ENCODE peak calls at places on chromosomes 5 and 9, in ten cellular contexts. U is GM23248; W is uterus; O is left ventricle myocardium inferior; I is upper lobe of left lung; L is endodermal cell; J is OCI-LY7; M is SK-N-SH; X is tibial artery; F is CD8-positive, alpha-beta T cell. K is an unnamed sample. For H3K36me3 and H3K4me1, the result is how much of the 10 kb centered on the place peaks cover.

GRCh38 chr5:106171708-106172107 is 1499.0 kb downstream of the EFNA5 start:
- DNase-seq in M (no peak), I (no peak), F (no peak), X (no peak), O (no peak), J (no peak), W (no peak), L (no peak), U (no peak), K (no peak)

GRCh38 chr5:2981652-2982051 is 230.2 kb upstream of the IRX2 start:
- DNase-seq in I (no peak), W (no peak), J (no peak), L (no peak), O (no peak), M (no peak), U (no peak), X (no peak), F (no peak), K (no peak)

GRCh38 chr9:129584136-129584535 is 36.8 kb downstream of the C9orf50 start:
- DNase-seq in U (peak), M (peak), L (peak), X (peak), W (peak), O (peak), I (peak), J (peak), F (peak), K (no peak)

GRCh38 chr5:140925806-140926205 is 293 bp upstream of the PCDHAC1 start:
- DNase-seq in F (no peak), J (no peak), I (no peak), M (no peak), X (no peak), U (no peak), L (no peak), O (no peak), W (no peak), K (no peak)

GRCh38 chr9:99373912-99374311 is 151.8 kb downstream of the SEC61B start:
- DNase-seq in O (no peak), U (no peak), W (no peak), X (no peak), F (no peak), I (no peak), M (no peak), L (no peak), J (no peak), K (no peak)

GRCh38 chr5:73464016-73464745 is 15.6 kb upstream of the FOXD1 start:
- DNase-seq in M (no peak), X (no peak), U (peak), I (no peak), W (peak), L (no peak), F (no peak), J (no peak), O (no peak), K (no peak)

GRCh38 chr9:133956520-133957076 is 35.5 kb downstream of the VAV2 start:
- DNase-seq in X (no peak), M (peak), I (peak), L (peak), U (peak), W (no peak), O (no peak), J (peak), F (no peak), K (no peak)

GRCh38 chr5:142325677-142326479 is 1.1 kb upstream of the SPRY4 start:
- DNase-seq in J (no peak), F (no peak), O (peak), M (peak), W (peak), U (peak), L (peak), I (peak), X (no peak), K (no peak)

GRCh38 chr5:40441733-40442132 is 238.0 kb upstream of the PTGER4 start:
- DNase-seq in O (no peak), I (no peak), M (no peak), W (no peak), J (no peak), U (no peak), F (no peak), X (no peak), L (no peak), K (peak)

GRCh38 chr5:168865973-168866372 is 286.8 kb upstream of the PANK3 start:
- DNase-seq in X (no peak), L (peak), O (no peak), M (no peak), J (no peak), W (no peak), I (no peak), F (no peak), U (no peak), K (no peak)

GRCh38 chr5:5424736-5425135 is 2.3 kb downstream of the ICE1 start:
- DNase-seq in O (no peak), W (no peak), M (no peak), X (no peak), U (peak), J (no peak), I (no peak), F (no peak), L (no peak), K (peak)
- H3K4me3 ChIP-seq in O (no peak), W (no peak), M (no peak), X (no peak), U (peak), J (peak), I (no peak), F (no peak), L (peak), K (no peak)

DNA sequence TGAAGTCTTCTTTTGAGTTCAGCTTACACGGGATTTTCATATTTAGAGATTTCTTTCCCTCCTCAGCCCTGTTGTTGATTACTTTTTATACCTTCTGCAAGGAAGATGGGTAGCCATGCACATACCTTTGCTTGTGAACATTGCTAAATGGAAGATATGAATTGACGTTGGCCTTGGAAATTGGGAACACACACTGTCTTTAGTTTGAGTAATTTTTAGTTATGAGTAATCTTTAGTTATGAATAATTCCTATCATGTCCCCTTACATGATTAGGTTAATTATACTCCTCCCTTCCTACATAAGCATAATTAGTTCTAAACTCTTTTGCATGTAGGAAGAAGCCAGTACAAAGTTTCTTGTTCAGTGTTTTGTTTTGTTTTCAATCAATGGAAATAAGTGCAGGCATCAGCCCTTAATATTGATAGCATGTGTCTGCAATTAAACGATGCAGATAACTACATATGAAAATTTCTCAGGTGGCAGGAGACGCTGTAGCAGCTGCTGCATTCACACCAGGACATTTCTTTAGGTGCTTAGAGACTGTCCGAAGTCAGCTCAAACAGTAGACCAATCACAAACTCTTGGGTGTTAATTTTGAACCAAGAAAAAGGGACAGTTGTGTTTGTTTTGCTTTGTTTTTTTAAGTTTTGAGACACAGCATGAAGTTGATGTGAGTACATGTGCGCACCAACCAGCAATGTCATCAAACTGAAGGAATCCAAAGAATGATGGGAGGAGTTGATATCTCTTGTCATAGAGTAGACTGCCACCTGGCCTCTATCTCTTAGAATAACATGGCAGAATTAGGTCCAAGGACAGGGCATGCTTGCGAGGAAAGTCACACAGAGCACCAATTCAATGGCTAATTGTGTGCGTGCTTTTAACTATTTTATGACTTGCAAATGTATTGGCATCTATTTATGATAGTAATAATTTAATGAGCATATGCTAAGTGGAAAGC is 51.4 kb downstream of the SMARCA2 start:
- DNase-seq in F (no peak), O (no peak), W (no peak), X (no peak), I (no peak), U (peak), M (no peak), L (peak), J (peak), K (peak)
- H3K36me3 ChIP-seq in F (under half), O (half or more), W (under half), X (half or more), I (under half), U (under half), M (under half), L (under half), J (half or more), K (under half)

GRCh38 chr5:62296998-62297397 is 9.0 kb upstream of the KIF2A start:
- DNase-seq in X (no peak), W (no peak), O (no peak), I (no peak), L (no peak), M (no peak), U (no peak), J (no peak), F (no peak), K (no peak)

GRCh38 chr5:62299097-62299496 is 6.9 kb upstream of the KIF2A start:
- DNase-seq in O (no peak), F (no peak), X (no peak), I (no peak), W (no peak), L (no peak), U (no peak), M (no peak), J (no peak), K (no peak)

GRCh38 chr5:62299600-62299999 is 6.4 kb upstream of the KIF2A start:
- DNase-seq in O (no peak), J (no peak), F (no peak), L (no peak), U (no peak), X (no peak), M (no peak), W (no peak), I (no peak), K (peak)

DNA sequence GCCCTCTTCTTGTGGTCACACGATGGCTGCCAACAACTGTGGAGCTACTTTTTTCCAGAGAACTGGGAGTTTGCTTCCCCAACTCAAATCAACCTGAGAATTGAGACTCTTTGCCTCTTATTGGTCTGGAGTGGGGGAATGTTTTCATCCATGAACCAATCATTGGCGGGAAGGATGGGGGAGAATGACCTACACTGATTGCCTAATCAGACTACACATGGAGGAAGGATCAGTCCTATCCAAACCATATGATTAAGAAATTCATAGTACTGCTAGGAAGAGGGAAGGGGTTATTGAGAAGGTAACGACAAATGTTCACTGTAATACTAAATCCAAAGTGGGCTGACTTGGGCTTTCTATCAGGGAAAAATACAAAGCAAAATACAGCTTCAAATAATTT is 7.9 kb upstream of the KIF2A start:
- DNase-seq in F (no peak), L (no peak), O (no peak), I (no peak), J (no peak), U (no peak), M (no peak), W (no peak), X (no peak), K (no peak)
- H3K4me1 ChIP-seq in F (under half), L (under half), O (under half), I (under half), J (under half), U (under half), M (under half), W (under half), X (under half), K (under half)

GRCh38 chr9:69873401-69873950 is 52.9 kb downstream of the CFAP95 start:
- DNase-seq in M (no peak), O (no peak), J (no peak), U (no peak), L (no peak), I (no peak), X (no peak), F (no peak), W (no peak), K (no peak)
- H3K4me3 ChIP-seq in M (no peak), O (no peak), J (no peak), U (no peak), L (no peak), I (no peak), X (no peak), F (no peak), W (no peak), K (no peak)

GRCh38 chr5:36657563-36657995 is 51.2 kb downstream of the SLC1A3 start:
- DNase-seq in I (peak), X (peak), L (no peak), W (peak), O (peak), J (no peak), F (no peak), U (peak), M (no peak), K (no peak)
- H3K36me3 ChIP-seq in I (under half), X (under half), L (under half), W (under half), O (under half), J (under half), F (under half), U (under half), M (under half), K (under half)

DNA sequence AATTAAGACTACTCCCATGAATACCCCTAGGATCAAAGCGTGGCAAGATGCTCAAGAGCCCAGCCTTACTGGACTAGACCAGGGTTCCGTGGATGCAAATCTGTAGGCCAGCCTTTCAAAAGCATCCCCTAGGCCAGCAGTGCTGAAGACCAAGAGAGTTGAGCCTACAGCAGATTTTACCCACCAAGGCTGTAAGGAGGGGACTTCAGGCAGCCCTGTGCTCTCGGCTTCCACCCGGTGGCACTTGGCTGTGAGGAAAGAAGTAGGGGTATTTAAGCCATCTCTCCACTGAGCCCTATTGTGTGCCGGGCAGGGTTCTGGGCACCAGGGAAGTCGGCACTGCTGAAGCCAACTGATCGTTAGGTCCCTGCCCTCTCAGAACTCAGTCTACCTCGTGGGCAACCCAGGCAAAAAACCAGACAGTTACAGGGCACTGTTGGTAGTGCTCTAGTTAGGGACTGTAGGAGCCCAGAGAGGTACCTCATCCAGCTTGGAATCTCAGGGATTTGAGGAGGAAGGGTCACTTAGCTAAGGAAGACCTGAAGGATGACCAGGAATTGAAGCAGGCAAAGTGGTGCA is 25.5 kb downstream of the TCF7 start:
- DNase-seq in M (no peak), X (no peak), F (no peak), U (no peak), L (peak), J (no peak), I (peak), O (peak), W (no peak), K (no peak)
- H3K4me1 ChIP-seq in M (under half), X (under half), F (half or more), U (under half), L (under half), J (under half), I (under half), O (under half), W (under half), K (half or more)

K was measured in naive thymus-derived CD4-positive, alpha-beta T cell.